ENCODE peak calls at places on chromosomes 1 and 21, in five cellular contexts. Y is prostate gland; F is stimulated activated CD8-positive, alpha-beta memory T cell treated with anti-CD3 and anti-CD28 coated beads, Interleukin-7, amount 100 ng/mL, for 48 hours; L is cardiac septum; A is cardiac fibroblast. E is an unnamed sample.

GRCh38 chr1:51607676-51608075 is 9.2 kb upstream of the OSBPL9 start:
- DNase-seq in Y (no peak), F (no peak), L (no peak), A (peak), E (no peak)

GRCh38 chr1:206774096-206774495 is 1.8 kb upstream of the IL10 start:
- DNase-seq in Y (no peak), F (no peak), L (no peak), A (no peak), E (no peak)

GRCh38 chr1:119718969-119719368 is 7.2 kb downstream of the PHGDH start:
- DNase-seq in Y (no peak), F (no peak), L (no peak), A (no peak), E (peak)

GRCh38 chr1:89607888-89608626 is 24.9 kb upstream of the LRRC8C start:
- DNase-seq in Y (no peak), F (no peak), L (no peak), A (peak), E (no peak)

GRCh38 chr1:117669572-117669971 is 63.7 kb downstream of the TENT5C start:
- DNase-seq in Y (no peak), F (no peak), L (no peak), A (no peak), E (no peak)

GRCh38 chr1:193486671-193487229 is 300.3 kb upstream of the B3GALT2 start:
- DNase-seq in Y (no peak), F (no peak), L (no peak), A (peak), E (no peak)

GRCh38 chr1:44170281-44170823 is 28.9 kb upstream of the KLF18 start:
- DNase-seq in Y (no peak), F (no peak), L (no peak), A (peak), E (no peak)

GRCh38 chr1:229636042-229636441 is 10.0 kb downstream of the URB2 start:
- DNase-seq in Y (no peak), F (no peak), L (no peak), A (no peak), E (no peak)

GRCh38 chr1:20124451-20125057 is 5.2 kb upstream of the PLA2G2D start:
- DNase-seq in Y (peak), F (no peak), L (peak), A (peak), E (no peak)

GRCh38 chr1:71770121-71770520 is 512.2 kb downstream of the NEGR1 start:
- DNase-seq in Y (no peak), F (no peak), L (no peak), A (peak), E (no peak)

GRCh38 chr21:18204931-18205330 is 39.7 kb upstream of the CHODL start:
- DNase-seq in Y (no peak), F (no peak), L (no peak), A (no peak), E (peak)

GRCh38 chr1:56285554-56286402 is 293.6 kb downstream of the PLPP3 start:
- DNase-seq in Y (no peak), F (no peak), L (no peak), A (peak), E (no peak)

GRCh38 chr21:34815831-34816700 is 147.3 kb downstream of the CLIC6 start:
- DNase-seq in Y (no peak), F (no peak), L (no peak), A (no peak), E (no peak)

GRCh38 chr1:32464716-32465540 is at the start of gene ZBTB8B:
- DNase-seq in Y (peak), F (no peak), L (peak), A (peak), E (peak)

GRCh38 chr1:145892486-145893087 is 6.9 kb upstream of the ANKRD35 start:
- DNase-seq in Y (peak), F (no peak), L (no peak), A (peak), E (no peak)

GRCh38 chr1:220528049-220528678 is at the start of gene MARK1:
- DNase-seq in Y (peak), F (no peak), L (peak), A (peak), E (peak)

GRCh38 chr1:117615474-117615873 is 9.6 kb downstream of the TENT5C start:
- DNase-seq in Y (no peak), F (peak), L (no peak), A (no peak), E (no peak)

GRCh38 chr21:34745557-34746255 is 76.9 kb downstream of the CLIC6 start:
- DNase-seq in Y (peak), F (peak), L (peak), A (peak), E (peak)

GRCh38 chr1:116321766-116322175 is 51.3 kb upstream of the ATP1A1 start:
- DNase-seq in Y (no peak), F (no peak), L (no peak), A (no peak), E (no peak)

GRCh38 chr1:182257369-182258063 is 134.1 kb downstream of the GLUL start:
- DNase-seq in Y (no peak), F (no peak), L (no peak), A (no peak), E (no peak)

GRCh38 chr1:34162852-34163766 is 1.9 kb downstream of the CSMD2 start:
- DNase-seq in Y (peak), F (peak), L (peak), A (peak), E (peak)

GRCh38 chr1:209375681-209376360 is 207.7 kb upstream of the CAMK1G start:
- DNase-seq in Y (no peak), F (no peak), L (no peak), A (peak), E (no peak)

GRCh38 chr1:208093754-208094719 is 150.1 kb downstream of the PLXNA2 start:
- DNase-seq in Y (peak), F (peak), L (no peak), A (peak), E (peak)

GRCh38 chr1:42739753-42740700 is at the start of gene CLDN19:
- DNase-seq in Y (no peak), F (no peak), L (no peak), A (no peak), E (peak)

GRCh38 chr1:236893626-236894545 is 98.8 kb downstream of the MTR start:
- DNase-seq in Y (no peak), F (no peak), L (no peak), A (peak), E (no peak)

GRCh38 chr1:204736861-204737260 is 51.3 kb upstream of the LRRN2 start:
- DNase-seq in Y (no peak), F (no peak), L (no peak), A (no peak), E (no peak)

GRCh38 chr21:32021319-32022027 is 148.7 kb downstream of the HUNK start:
- DNase-seq in Y (peak), F (no peak), L (peak), A (peak), E (no peak)

GRCh38 chr1:92037400-92037799 is 7.6 kb downstream of the EPHX4 start:
- DNase-seq in Y (no peak), F (no peak), L (no peak), A (peak), E (no peak)

GRCh38 chr21:39180429-39181019 is 2.7 kb downstream of the PSMG1 start:
- DNase-seq in Y (no peak), F (no peak), L (no peak), A (no peak), E (no peak)

GRCh38 chr1:106360252-106360651 is 696.2 kb upstream of the PRMT6 start:
- DNase-seq in Y (no peak), F (no peak), L (no peak), A (no peak), E (no peak)

GRCh38 chr1:97457446-97458089 is 463.3 kb downstream of the DPYD start:
- DNase-seq in Y (no peak), F (no peak), L (no peak), A (no peak), E (peak)

GRCh38 chr21:34779860-34780259 is 111.1 kb downstream of the CLIC6 start:
- DNase-seq in Y (no peak), F (no peak), L (no peak), A (no peak), E (no peak)

GRCh38 chr1:202090994-202091393 is 31.7 kb upstream of the GPR37L1 start:
- DNase-seq in Y (no peak), F (no peak), L (no peak), A (no peak), E (no peak)

GRCh38 chr1:17819129-17819802 is 64.1 kb downstream of the ACTL8 start:
- DNase-seq in Y (no peak), F (no peak), L (peak), A (no peak), E (no peak)

GRCh38 chr1:243944429-243945160 is 94.6 kb upstream of the AKT3 start:
- DNase-seq in Y (no peak), F (no peak), L (no peak), A (peak), E (peak)

GRCh38 chr1:109750241-109750882 is 9.5 kb upstream of the GSTM3 start:
- DNase-seq in Y (no peak), F (no peak), L (no peak), A (no peak), E (no peak)

E was measured in left kidney.